ENCODE peak calls at places on chromosome 10, in six cellular contexts. One of them, this sample, is unnamed. For H3K27me3, the result is how much of the 10 kb centered on the place peaks cover.

GRCh38 chr10:65952086-65952485 is 973.8 kb upstream of the LRRTM3 start:
- DNase-seq in heart left ventricle: no peak
- DNase-seq in BJ: no peak
- DNase-seq in HepG2: no peak
- DNase-seq in upper lobe of left lung: no peak
- DNase-seq in fibroblast of lung: no peak
- DNase-seq in this sample: no peak

GRCh38 chr10:106175760-106176377 is 988.6 kb downstream of the SORCS1 start:
- DNase-seq in upper lobe of left lung: no peak
- DNase-seq in heart left ventricle: no peak
- DNase-seq in fibroblast of lung: peak
- DNase-seq in BJ: no peak
- DNase-seq in HepG2: no peak
- DNase-seq in this sample: no peak

GRCh38 chr10:129191848-129192247 is 275.2 kb upstream of the MGMT start:
- DNase-seq in fibroblast of lung: no peak
- DNase-seq in upper lobe of left lung: no peak
- DNase-seq in BJ: no peak
- DNase-seq in HepG2: no peak
- DNase-seq in heart left ventricle: peak
- DNase-seq in this sample: no peak

GRCh38 chr10:72419241-72419640 is 64.5 kb upstream of the DNAJB12 start:
- DNase-seq in upper lobe of left lung: no peak
- DNase-seq in heart left ventricle: no peak
- DNase-seq in BJ: no peak
- DNase-seq in HepG2: no peak
- DNase-seq in fibroblast of lung: no peak
- DNase-seq in this sample: no peak

GRCh38 chr10:14040787-14041631 is 289.7 kb downstream of the FRMD4A start:
- DNase-seq in heart left ventricle: no peak
- DNase-seq in upper lobe of left lung: no peak
- DNase-seq in fibroblast of lung: no peak
- DNase-seq in BJ: no peak
- DNase-seq in HepG2: no peak
- DNase-seq in this sample: no peak

GRCh38 chr10:33412261-33413092 is 78.0 kb upstream of the NRP1 start:
- DNase-seq in upper lobe of left lung: no peak
- DNase-seq in fibroblast of lung: peak
- DNase-seq in HepG2: no peak
- DNase-seq in BJ: peak
- DNase-seq in heart left ventricle: no peak
- DNase-seq in this sample: peak

GRCh38 chr10:116705498-116705897 is 36.9 kb downstream of the HSPA12A start:
- DNase-seq in fibroblast of lung: no peak
- DNase-seq in BJ: no peak
- DNase-seq in upper lobe of left lung: no peak
- DNase-seq in heart left ventricle: no peak
- DNase-seq in HepG2: no peak
- DNase-seq in this sample: no peak

GRCh38 chr10:69657866-69658265 is 27.8 kb downstream of the FAM241B start:
- DNase-seq in BJ: no peak
- DNase-seq in fibroblast of lung: no peak
- DNase-seq in heart left ventricle: no peak
- DNase-seq in upper lobe of left lung: no peak
- DNase-seq in HepG2: no peak
- DNase-seq in this sample: no peak

GRCh38 chr10:49115015-49115795 is at the start of gene VSTM4:
- DNase-seq in HepG2: no peak
- DNase-seq in fibroblast of lung: peak
- DNase-seq in BJ: no peak
- DNase-seq in heart left ventricle: peak
- DNase-seq in upper lobe of left lung: peak
- DNase-seq in this sample: no peak

GRCh38 chr10:126001579-126001978 is 105.2 kb downstream of the FANK1 start:
- DNase-seq in fibroblast of lung: no peak
- DNase-seq in HepG2: no peak
- DNase-seq in upper lobe of left lung: no peak
- DNase-seq in BJ: no peak
- DNase-seq in heart left ventricle: no peak
- DNase-seq in this sample: no peak

GRCh38 chr10:12279281-12279680 is 70.1 kb upstream of the CAMK1D start:
- DNase-seq in BJ: no peak
- DNase-seq in heart left ventricle: no peak
- DNase-seq in upper lobe of left lung: no peak
- DNase-seq in fibroblast of lung: peak
- DNase-seq in HepG2: no peak
- DNase-seq in this sample: no peak

GRCh38 chr10:100864981-100865380 is 47.8 kb upstream of the SLF2 start:
- DNase-seq in fibroblast of lung: no peak
- DNase-seq in BJ: no peak
- DNase-seq in HepG2: no peak
- DNase-seq in upper lobe of left lung: no peak
- DNase-seq in heart left ventricle: no peak
- DNase-seq in this sample: no peak

GRCh38 chr10:70441161-70441876 is at the start of gene NODAL:
- DNase-seq in fibroblast of lung: no peak
- DNase-seq in heart left ventricle: no peak
- DNase-seq in upper lobe of left lung: peak
- DNase-seq in BJ: no peak
- DNase-seq in HepG2: no peak
- DNase-seq in this sample: no peak

GRCh38 chr10:97648557-97649404 is 8.3 kb downstream of the PI4K2A start:
- DNase-seq in HepG2: peak
- DNase-seq in upper lobe of left lung: no peak
- DNase-seq in BJ: peak
- DNase-seq in heart left ventricle: peak
- DNase-seq in fibroblast of lung: peak
- DNase-seq in this sample: peak

GRCh38 chr10:2982146-2982545 is 85.2 kb upstream of the PFKP start:
- DNase-seq in upper lobe of left lung: no peak
- DNase-seq in fibroblast of lung: no peak
- DNase-seq in HepG2: no peak
- DNase-seq in heart left ventricle: no peak
- DNase-seq in BJ: no peak
- DNase-seq in this sample: no peak

GRCh38 chr10:101545898-101546297 is 42.2 kb downstream of the POLL start:
- DNase-seq in fibroblast of lung: no peak
- DNase-seq in BJ: no peak
- DNase-seq in HepG2: no peak
- DNase-seq in upper lobe of left lung: no peak
- DNase-seq in heart left ventricle: no peak
- DNase-seq in this sample: no peak

GRCh38 chr10:89114846-89115625 is 92.1 kb downstream of the CH25H start:
- DNase-seq in BJ: no peak
- DNase-seq in heart left ventricle: no peak
- DNase-seq in fibroblast of lung: no peak
- DNase-seq in upper lobe of left lung: no peak
- DNase-seq in HepG2: no peak
- DNase-seq in this sample: no peak

GRCh38 chr10:43461950-43462349 is 25.0 kb downstream of the ZNF487 start:
- DNase-seq in HepG2: peak
- DNase-seq in upper lobe of left lung: no peak
- DNase-seq in BJ: no peak
- DNase-seq in heart left ventricle: no peak
- DNase-seq in fibroblast of lung: peak
- DNase-seq in this sample: peak
- H3K4me3 ChIP-seq in HepG2: no peak
- H3K4me3 ChIP-seq in upper lobe of left lung: no peak
- H3K4me3 ChIP-seq in BJ: no peak
- H3K4me3 ChIP-seq in heart left ventricle: peak
- H3K4me3 ChIP-seq in fibroblast of lung: no peak
- H3K4me3 ChIP-seq in this sample: no peak

GRCh38 chr10:123146013-123146891 is 1.7 kb upstream of the HMX2 start:
- DNase-seq in HepG2: no peak
- DNase-seq in BJ: no peak
- DNase-seq in heart left ventricle: no peak
- DNase-seq in upper lobe of left lung: peak
- DNase-seq in fibroblast of lung: no peak
- DNase-seq in this sample: no peak

GRCh38 chr10:123148414-123149161 is 652 bp downstream of the HMX2 start:
- DNase-seq in BJ: no peak
- DNase-seq in HepG2: no peak
- DNase-seq in fibroblast of lung: no peak
- DNase-seq in heart left ventricle: no peak
- DNase-seq in upper lobe of left lung: peak
- DNase-seq in this sample: no peak

GRCh38 chr10:123146892-123147634 is 873 bp upstream of the HMX2 start:
- DNase-seq in fibroblast of lung: no peak
- DNase-seq in BJ: no peak
- DNase-seq in upper lobe of left lung: no peak
- DNase-seq in HepG2: peak
- DNase-seq in heart left ventricle: no peak
- DNase-seq in this sample: no peak

GRCh38 chr10:123149162-123149567 is 1.2 kb downstream of the HMX2 start:
- DNase-seq in BJ: no peak
- DNase-seq in upper lobe of left lung: no peak
- DNase-seq in HepG2: no peak
- DNase-seq in heart left ventricle: no peak
- DNase-seq in fibroblast of lung: no peak
- DNase-seq in this sample: no peak

DNA sequence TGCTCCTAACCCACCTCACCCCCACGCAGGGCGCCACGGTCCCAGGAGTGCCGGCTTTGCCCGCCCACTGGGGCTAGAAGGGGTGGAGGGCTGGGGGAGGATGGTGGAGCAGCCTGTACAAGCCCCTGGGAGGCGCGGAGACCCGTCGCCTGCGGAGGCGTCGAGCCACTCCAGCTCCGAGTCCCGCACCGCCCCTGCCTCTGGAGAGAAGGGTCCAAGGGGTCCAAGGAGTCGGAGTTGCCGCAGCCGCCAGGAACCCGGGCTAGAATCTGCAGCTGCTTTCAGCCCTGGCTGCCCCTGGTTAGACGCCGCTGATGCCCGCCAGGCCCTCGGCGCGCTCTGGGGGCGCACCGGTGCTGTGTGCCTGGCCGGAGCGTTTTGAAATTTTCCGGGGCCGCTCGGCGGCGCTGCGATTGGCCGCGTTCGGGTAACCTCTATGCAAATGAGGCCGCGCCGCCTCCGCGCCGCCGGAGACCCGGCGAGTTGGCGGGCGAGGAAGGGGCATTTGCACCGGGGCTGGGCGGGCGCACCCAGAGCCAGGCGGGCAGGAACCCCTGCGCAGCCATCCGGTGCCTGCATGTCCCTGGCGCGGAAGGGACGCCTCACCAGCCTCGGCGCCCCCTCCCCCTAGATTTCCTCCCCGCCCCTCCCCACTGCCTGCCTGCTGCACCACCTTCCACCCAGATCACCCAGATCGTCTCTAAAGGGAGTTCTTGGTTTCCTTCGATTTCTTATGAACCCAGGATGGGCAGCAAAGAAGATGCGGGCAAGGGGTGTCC is at the start of gene HMX2:
- DNase-seq in fibroblast of lung: no peak
- DNase-seq in heart left ventricle: no peak
- DNase-seq in BJ: no peak
- DNase-seq in upper lobe of left lung: peak
- DNase-seq in HepG2: peak
- DNase-seq in this sample: no peak
- H3K27me3 ChIP-seq in fibroblast of lung: half or more
- H3K27me3 ChIP-seq in heart left ventricle: half or more
- H3K27me3 ChIP-seq in BJ: half or more
- H3K27me3 ChIP-seq in upper lobe of left lung: under half
- H3K27me3 ChIP-seq in HepG2: under half
- H3K27me3 ChIP-seq in this sample: half or more

GRCh38 chr10:8048281-8049008 is 6.0 kb upstream of the GATA3 start:
- DNase-seq in BJ: no peak
- DNase-seq in upper lobe of left lung: peak
- DNase-seq in heart left ventricle: no peak
- DNase-seq in fibroblast of lung: no peak
- DNase-seq in HepG2: no peak
- DNase-seq in this sample: no peak
- H3K4me3 ChIP-seq in BJ: no peak
- H3K4me3 ChIP-seq in upper lobe of left lung: no peak
- H3K4me3 ChIP-seq in heart left ventricle: no peak
- H3K4me3 ChIP-seq in fibroblast of lung: no peak
- H3K4me3 ChIP-seq in HepG2: no peak
- H3K4me3 ChIP-seq in this sample: no peak

GRCh38 chr10:131816941-131817700 is 83.7 kb upstream of the PPP2R2D start:
- DNase-seq in upper lobe of left lung: no peak
- DNase-seq in fibroblast of lung: no peak
- DNase-seq in heart left ventricle: no peak
- DNase-seq in HepG2: no peak
- DNase-seq in BJ: no peak
- DNase-seq in this sample: no peak
- H3K27me3 ChIP-seq in upper lobe of left lung: under half
- H3K27me3 ChIP-seq in fibroblast of lung: under half
- H3K27me3 ChIP-seq in heart left ventricle: under half
- H3K27me3 ChIP-seq in HepG2: under half
- H3K27me3 ChIP-seq in BJ: under half
- H3K27me3 ChIP-seq in this sample: under half